ENCODE peak calls at places on chromosomes 5 and 9, in seven cellular contexts. P, O, G, L, R, U and A are unnamed samples. For H3K9me3, the result is how much of the 10 kb centered on the place peaks cover.

GRCh38 chr9:35616681-35617459 is 1.3 kb downstream of the CD72 start:
- DNase-seq in O (peak), U (peak), G (peak), L (peak), R (no peak), P (peak), A (peak)

GRCh38 chr9:128628471-128629048 is 28.1 kb downstream of the DYNC2I2 start:
- DNase-seq in U (no peak), R (no peak), L (no peak), P (no peak), O (peak), G (peak), A (peak)

GRCh38 chr9:129319076-129319937 is 141.2 kb upstream of the IER5L start:
- DNase-seq in L (no peak), R (no peak), U (no peak), G (peak), P (peak), O (no peak), A (no peak)

GRCh38 chr9:120531683-120532300 is 48.2 kb downstream of the CDK5RAP2 start:
- DNase-seq in G (no peak), L (peak), P (no peak), U (no peak), O (no peak), R (peak), A (no peak)

GRCh38 chr5:97009212-97009898 is 73.5 kb downstream of the LNPEP start:
- DNase-seq in G (no peak), R (no peak), O (peak), L (no peak), U (no peak), P (no peak), A (no peak)

GRCh38 chr5:103374473-103374963 is 116.0 kb downstream of the MACIR start:
- DNase-seq in O (no peak), R (no peak), U (no peak), L (no peak), G (no peak), P (no peak), A (no peak)

GRCh38 chr9:113181165-113181564 is 30.4 kb downstream of the SLC31A2 start:
- DNase-seq in G (no peak), R (no peak), L (no peak), O (no peak), U (no peak), P (no peak), A (no peak)

GRCh38 chr9:28801144-28801799 is 1228.0 kb upstream of the C9orf72 start:
- DNase-seq in U (no peak), G (no peak), P (no peak), O (no peak), L (no peak), R (no peak), A (no peak)

GRCh38 chr5:150556859-150557506 is 49.1 kb downstream of the NDST1 start:
- DNase-seq in P (no peak), G (peak), U (no peak), L (no peak), O (no peak), R (no peak), A (no peak)

GRCh38 chr5:2894347-2895135 is 143.1 kb upstream of the IRX2 start:
- DNase-seq in R (no peak), G (no peak), U (no peak), P (no peak), O (no peak), L (no peak), A (no peak)

GRCh38 chr5:43604699-43605098 is 1.7 kb downstream of the NNT start:
- DNase-seq in L (no peak), O (no peak), P (no peak), R (no peak), G (no peak), U (no peak), A (no peak)

GRCh38 chr5:89878140-89878570 is 531.4 kb downstream of the CETN3 start:
- DNase-seq in G (no peak), P (no peak), U (no peak), R (no peak), L (peak), O (no peak), A (no peak)

GRCh38 chr5:69404659-69405330 is 10.1 kb upstream of the MARVELD2 start:
- DNase-seq in L (no peak), O (no peak), G (no peak), U (no peak), P (no peak), R (no peak), A (no peak)

GRCh38 chr9:83956288-83957028 is 23.6 kb downstream of the HNRNPK start:
- DNase-seq in R (peak), G (peak), O (peak), L (no peak), P (peak), U (peak), A (peak)

GRCh38 chr9:94623253-94623652 is 16.1 kb downstream of the FBP1 start:
- DNase-seq in P (no peak), G (no peak), U (no peak), R (peak), O (no peak), L (no peak), A (no peak)

GRCh38 chr5:94746731-94747124 is 128.3 kb downstream of the SLF1 start:
- DNase-seq in G (no peak), O (no peak), U (no peak), L (no peak), R (no peak), P (no peak), A (no peak)

GRCh38 chr9:27276182-27277030 is 20.5 kb downstream of the EQTN start:
- DNase-seq in U (peak), G (no peak), R (peak), L (peak), O (peak), P (no peak), A (no peak)

GRCh38 chr9:81394816-81395215 is 294.5 kb downstream of the TLE1 start:
- DNase-seq in L (no peak), P (no peak), O (no peak), U (no peak), R (no peak), G (no peak), A (no peak)

GRCh38 chr5:32170303-32171170 is 3.6 kb downstream of the GOLPH3 start:
- DNase-seq in U (no peak), L (peak), G (no peak), P (no peak), O (no peak), R (no peak), A (no peak)

GRCh38 chr5:110054240-110054639 is 364.5 kb downstream of the MAN2A1 start:
- DNase-seq in L (peak), P (no peak), G (peak), U (peak), O (peak), R (no peak), A (no peak)

GRCh38 chr9:111928342-111928720 is 31.7 kb downstream of the UGCG start:
- DNase-seq in U (no peak), G (no peak), P (no peak), O (no peak), R (no peak), L (peak), A (no peak)

GRCh38 chr5:157245477-157245876 is 20.4 kb upstream of the CYFIP2 start:
- DNase-seq in R (no peak), L (no peak), P (no peak), O (no peak), G (no peak), U (no peak), A (no peak)

GRCh38 chr9:30197954-30198353 is 2186.5 kb upstream of the ACO1 start:
- DNase-seq in L (no peak), P (no peak), G (no peak), O (no peak), U (no peak), R (no peak), A (no peak)

GRCh38 chr5:6791031-6791577 is 77.9 kb downstream of the TENT4A start:
- DNase-seq in R (no peak), P (no peak), G (no peak), L (no peak), O (no peak), U (no peak), A (no peak)

GRCh38 chr5:41511241-41511640 is 840 bp upstream of the PLCXD3 start:
- DNase-seq in P (no peak), R (no peak), L (no peak), U (no peak), O (no peak), G (no peak), A (no peak)

GRCh38 chr5:169458269-169458668 is 125.3 kb upstream of the SPDL1 start:
- DNase-seq in P (no peak), U (no peak), L (no peak), O (no peak), R (no peak), G (no peak), A (no peak)

GRCh38 chr9:21993893-21994525 is at the start of gene CDKN2A:
- DNase-seq in U (no peak), P (peak), L (peak), R (no peak), O (no peak), G (no peak), A (peak)

GRCh38 chr5:50867140-50867539 is 200.7 kb downstream of the PARP8 start:
- DNase-seq in P (no peak), R (no peak), L (no peak), O (no peak), G (no peak), U (no peak), A (no peak)

GRCh38 chr9:88741335-88741734 is 206.4 kb downstream of the NXNL2 start:
- DNase-seq in U (no peak), P (no peak), L (no peak), O (no peak), G (no peak), R (no peak), A (no peak)

GRCh38 chr9:32486839-32487562 is 39.0 kb downstream of the RIGI start:
- DNase-seq in P (no peak), U (no peak), G (no peak), O (no peak), R (no peak), L (peak), A (no peak)

GRCh38 chr9:110133608-110134214 is 74.2 kb downstream of the C9orf152 start:
- DNase-seq in U (no peak), P (no peak), O (no peak), G (no peak), R (peak), L (peak), A (no peak)

GRCh38 chr5:128965011-128965637 is at the start of gene SLC27A6:
- DNase-seq in R (peak), G (peak), L (no peak), P (peak), O (no peak), U (no peak), A (peak)

GRCh38 chr5:143403607-143404415 is at the start of gene NR3C1:
- DNase-seq in P (peak), L (peak), U (peak), R (peak), G (peak), O (peak), A (peak)
- TF ChIP-seq POLR2A in P (no peak), L (peak), U (peak), R (peak), G (no peak), O (peak), A (peak)

GRCh38 chr9:38106488-38106887 is 37.5 kb upstream of the SHB start:
- DNase-seq in O (no peak), G (no peak), U (no peak), P (no peak), R (no peak), L (no peak), A (no peak)

GRCh38 chr9:38109601-38110000 is 40.6 kb upstream of the SHB start:
- DNase-seq in R (no peak), U (no peak), G (no peak), O (no peak), L (no peak), P (no peak), A (no peak)

GRCh38 chr9:38108326-38108725 is 39.3 kb upstream of the SHB start:
- DNase-seq in O (no peak), L (no peak), U (no peak), G (no peak), R (no peak), P (no peak), A (no peak)

GRCh38 chr9:38107405-38107804 is 38.4 kb upstream of the SHB start:
- DNase-seq in P (no peak), L (no peak), U (no peak), O (no peak), R (no peak), G (no peak), A (no peak)

GRCh38 chr9:38107811-38108304 is 38.8 kb upstream of the SHB start:
- DNase-seq in O (no peak), R (no peak), L (no peak), U (no peak), P (no peak), G (no peak), A (no peak)
- H3K9me3 ChIP-seq in O (under half), R (under half), L (under half), U (under half), P (under half), G (under half), A (under half)

GRCh38 chr5:16913840-16914435 is 22.1 kb downstream of the MYO10 start:
- DNase-seq in R (no peak), P (no peak), U (no peak), L (no peak), O (no peak), G (no peak), A (no peak)

GRCh38 chr5:16916262-16916878 is 19.7 kb downstream of the MYO10 start:
- DNase-seq in G (no peak), U (no peak), L (peak), O (no peak), R (no peak), P (no peak), A (no peak)

GRCh38 chr5:16913187-16913839 is 22.8 kb downstream of the MYO10 start:
- DNase-seq in O (no peak), R (no peak), U (no peak), P (no peak), G (no peak), L (no peak), A (no peak)

GRCh38 chr5:16912080-16912479 is 24.0 kb downstream of the MYO10 start:
- DNase-seq in R (no peak), G (no peak), U (no peak), P (no peak), L (no peak), O (no peak), A (no peak)

DNA sequence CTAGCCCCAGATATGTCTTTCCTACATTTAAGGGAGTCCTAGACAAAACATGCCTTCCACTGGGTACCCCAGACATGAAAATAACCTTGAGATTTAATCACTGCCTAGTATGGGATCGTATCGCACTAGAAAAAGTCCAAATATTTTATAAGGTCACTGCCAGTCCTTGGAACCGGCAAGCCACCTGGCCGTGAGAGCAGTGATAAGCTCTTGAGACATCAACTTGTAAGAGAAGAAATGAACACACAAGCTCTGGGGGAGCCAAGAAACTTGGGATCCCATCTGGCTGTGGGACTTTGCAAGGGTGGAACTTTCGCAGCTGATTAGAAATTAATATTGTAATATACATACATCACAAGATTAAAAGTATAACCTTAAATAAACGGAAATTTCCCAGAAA is 21.5 kb downstream of the MYO10 start:
- DNase-seq in G (no peak), U (no peak), R (no peak), L (no peak), P (no peak), O (no peak), A (no peak)
- TF ChIP-seq POLR2A in G (no peak), U (no peak), R (no peak), L (no peak), P (no peak), O (no peak), A (no peak)

DNA sequence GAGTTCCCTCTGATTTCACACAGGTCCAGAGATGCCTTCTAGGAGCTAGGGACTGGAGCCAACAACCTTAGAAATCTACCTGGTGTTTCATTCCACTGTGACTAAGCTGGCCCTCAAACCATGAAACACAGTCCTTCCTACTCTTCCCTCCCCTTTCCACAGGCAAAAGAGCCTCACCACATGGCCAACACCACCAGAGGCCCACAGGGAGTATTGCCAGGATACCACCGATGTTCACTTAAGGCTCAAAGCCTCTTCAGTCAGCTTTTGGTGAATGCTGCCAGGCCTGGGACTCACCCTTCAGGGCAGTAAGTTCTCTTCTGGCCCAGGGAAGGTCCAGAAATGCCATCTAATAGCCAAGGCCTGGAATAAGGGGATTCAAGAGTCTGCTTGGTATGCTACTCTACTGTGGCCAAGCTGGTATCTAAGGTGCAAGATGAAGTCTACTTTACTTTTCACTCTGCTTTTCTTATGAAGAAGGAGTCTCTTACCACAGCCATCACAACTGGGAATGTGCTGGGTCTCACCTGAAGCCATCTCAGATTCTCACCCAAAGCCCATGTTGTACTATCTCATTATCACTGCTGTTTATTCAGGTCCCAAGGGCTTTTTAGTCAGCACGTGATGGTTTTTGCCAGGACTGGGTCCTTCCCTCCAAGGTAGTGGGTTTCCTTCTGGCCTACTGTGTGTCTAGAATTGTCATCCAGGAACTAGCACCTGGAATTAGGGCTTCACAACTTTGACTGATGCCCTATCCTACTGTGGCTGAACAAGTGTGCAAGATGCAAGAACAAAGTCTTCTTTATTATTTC is 1018.4 kb downstream of the TAF11L14 start:
- DNase-seq in G (no peak), O (no peak), P (no peak), L (no peak), U (no peak), R (no peak), A (no peak)
- H3K9me3 ChIP-seq in G (under half), O (under half), P (under half), L (under half), U (under half), R (under half), A (under half)

GRCh38 chr5:172769598-172770373 is 1.2 kb downstream of the DUSP1 start:
- DNase-seq in U (no peak), G (peak), P (peak), L (peak), R (no peak), O (peak), A (peak)
- TF ChIP-seq POLR2A in U (no peak), G (peak), P (no peak), L (no peak), R (peak), O (no peak), A (no peak)

GRCh38 chr5:62901001-62901400 is 322.4 kb downstream of the LRRC70 start:
- DNase-seq in O (no peak), G (no peak), U (no peak), L (no peak), P (no peak), R (no peak), A (no peak)

GRCh38 chr5:62896121-62896893 is 317.7 kb downstream of the LRRC70 start:
- DNase-seq in G (no peak), P (no peak), U (no peak), L (no peak), O (no peak), R (no peak), A (no peak)
- H3K9me3 ChIP-seq in G (under half), P (under half), U (under half), L (under half), O (under half), R (under half), A (under half)

DNA sequence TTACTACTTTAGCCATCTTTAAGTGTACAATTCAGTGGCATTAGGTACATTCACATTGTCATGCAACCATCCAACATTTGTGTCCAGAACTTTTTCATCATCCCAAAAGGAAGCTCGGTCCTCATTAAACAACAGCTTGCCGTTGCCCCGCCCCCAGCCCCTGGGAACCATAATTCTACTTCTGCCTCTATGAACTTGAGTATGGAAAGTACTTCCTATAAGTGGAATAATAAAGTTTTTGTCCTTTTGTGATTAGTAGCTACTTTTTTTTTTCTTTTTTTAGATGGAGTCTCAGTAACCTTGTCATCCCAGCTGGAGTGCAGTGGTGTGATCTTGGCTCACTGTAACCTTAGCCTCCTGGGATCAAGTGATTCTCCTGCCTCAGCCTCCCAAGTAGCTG is 5.0 kb downstream of the GBGT1 start:
- DNase-seq in L (no peak), O (no peak), G (peak), P (no peak), U (no peak), R (no peak), A (no peak)
- TF ChIP-seq POLR2A in L (no peak), O (no peak), G (no peak), P (no peak), U (no peak), R (no peak), A (no peak)

GRCh38 chr5:165495829-165496380 is 1990.5 kb downstream of the MAT2B start:
- DNase-seq in R (no peak), G (no peak), L (peak), U (no peak), O (no peak), P (no peak), A (no peak)
- H3K9me3 ChIP-seq in R (under half), G (under half), L (under half), U (under half), O (under half), P (under half), A (under half)

GRCh38 chr5:39623291-39623865 is 198.6 kb upstream of the DAB2 start:
- DNase-seq in U (no peak), G (no peak), R (no peak), P (no peak), L (no peak), O (no peak), A (no peak)

GRCh38 chr5:39622281-39622680 is 197.5 kb upstream of the DAB2 start:
- DNase-seq in R (no peak), U (no peak), G (no peak), P (no peak), L (no peak), O (no peak), A (no peak)

GRCh38 chr5:39624890-39625289 is 200.1 kb upstream of the DAB2 start:
- DNase-seq in U (no peak), O (no peak), G (no peak), R (no peak), L (no peak), P (no peak), A (no peak)

GRCh38 chr5:39628348-39628747 is 203.6 kb upstream of the DAB2 start:
- DNase-seq in P (no peak), U (no peak), O (no peak), L (no peak), G (no peak), R (no peak), A (no peak)

GRCh38 chr5:39624268-39624886 is 199.6 kb upstream of the DAB2 start:
- DNase-seq in G (no peak), L (peak), U (peak), O (no peak), R (no peak), P (no peak), A (no peak)
- TF ChIP-seq POLR2A in G (no peak), L (no peak), U (no peak), O (no peak), R (no peak), P (no peak), A (no peak)